ENCODE peak calls at places on chromosomes 11 and 22, in four cellular contexts. E is HT-29, C is caudate nucleus, R is C1 segment of cervical spinal cord. M is an unnamed sample.

GRCh38 chr22:46043339-46043738 is 66.4 kb upstream of the WNT7B start:
- DNase-seq in E (no peak), C (no peak), R (no peak), M (peak)

GRCh38 chr11:42161886-42162285 is 702.4 kb upstream of the LRRC4C start:
- DNase-seq in E (no peak), C (no peak), R (no peak), M (no peak)

GRCh38 chr11:92130432-92130831 is 94.2 kb upstream of the FAT3 start:
- DNase-seq in E (no peak), C (no peak), R (no peak), M (no peak)

GRCh38 chr11:126871792-126872191 is 128.8 kb downstream of the KIRREL3 start:
- DNase-seq in E (peak), C (no peak), R (no peak), M (no peak)

GRCh38 chr22:38455530-38456271 is 702 bp upstream of the KCNJ4 start:
- DNase-seq in E (no peak), C (peak), R (no peak), M (no peak)

GRCh38 chr11:12185914-12186313 is 75.5 kb downstream of the MICAL2 start:
- DNase-seq in E (no peak), C (no peak), R (no peak), M (peak)

GRCh38 chr11:134405841-134406240 is 6.2 kb downstream of the B3GAT1 start:
- DNase-seq in E (no peak), C (no peak), R (no peak), M (no peak)

GRCh38 chr11:93031386-93031785 is 61.9 kb downstream of the MTNR1B start:
- DNase-seq in E (no peak), C (peak), R (no peak), M (no peak)

GRCh38 chr11:57161351-57161750 is 20.4 kb upstream of the LRRC55 start:
- DNase-seq in E (no peak), C (no peak), R (no peak), M (no peak)

M was measured in lower lobe of right lung.